ENCODE peak calls at places on chromosomes 6 and 20, in eight cellular contexts. G, D, J, K, Z, B, O and W are unnamed samples.

GRCh38 chr6:45967363-45967762 is 48.3 kb downstream of the CLIC5 start:
- DNase-seq in G (no peak), D (no peak), J (no peak), K (no peak), Z (no peak), B (no peak), O (no peak), W (no peak)

GRCh38 chr6:14804444-14805210 is 441.2 kb upstream of the JARID2 start:
- DNase-seq in G (no peak), D (no peak), J (peak; percentile 36), K (peak; percentile 86), Z (peak; percentile 50), B (peak; percentile 45), O (peak; percentile 93), W (peak; percentile 43)

GRCh38 chr20:49811825-49812462 is 684 bp upstream of the SLC9A8 start:
- DNase-seq in G (peak; percentile 78), D (no peak), J (no peak), K (peak; percentile 63), Z (no peak), B (peak; percentile 43), O (no peak), W (no peak)

GRCh38 chr20:33392016-33392415 is 9.3 kb downstream of the CDK5RAP1 start:
- DNase-seq in G (no peak), D (no peak), J (no peak), K (peak; percentile 55), Z (no peak), B (no peak), O (no peak), W (no peak)

GRCh38 chr6:20892365-20892764 is 358.1 kb downstream of the CDKAL1 start:
- DNase-seq in G (no peak), D (no peak), J (no peak), K (no peak), Z (no peak), B (no peak), O (no peak), W (no peak)

GRCh38 chr6:70633870-70634269 is 33.8 kb upstream of the SMAP1 start:
- DNase-seq in G (no peak), D (no peak), J (no peak), K (no peak), Z (no peak), B (no peak), O (no peak), W (no peak)

GRCh38 chr6:134822920-134823430 is 126.9 kb downstream of the ALDH8A1 start:
- DNase-seq in G (peak; percentile 81), D (no peak), J (peak; percentile 29), K (peak; percentile 90), Z (peak; percentile 27), B (peak; percentile 48), O (peak; percentile 69), W (peak; percentile 59)

GRCh38 chr6:116779569-116780164 is 14.1 kb upstream of the FAM162B start:
- DNase-seq in G (peak; percentile 27), D (no peak), J (no peak), K (peak; percentile 36), Z (no peak), B (peak; percentile 20), O (no peak), W (no peak)

GRCh38 chr6:10720229-10720959 is 2.5 kb upstream of the TMEM14C start:
- DNase-seq in G (no peak), D (peak; percentile 38), J (peak; percentile 26), K (peak; percentile 17), Z (no peak), B (peak; percentile 36), O (no peak), W (no peak)

GRCh38 chr6:21665436-21666199 is 72.1 kb downstream of the SOX4 start:
- DNase-seq in G (no peak), D (no peak), J (no peak), K (no peak), Z (no peak), B (no peak), O (no peak), W (no peak)

GRCh38 chr6:166460473-166461437 is 78.0 kb upstream of the MPC1 start:
- DNase-seq in G (peak; percentile 22), D (no peak), J (no peak), K (peak; percentile 8), Z (no peak), B (no peak), O (no peak), W (no peak)

GRCh38 chr6:87697581-87698552 is 4.2 kb downstream of the AKIRIN2 start:
- DNase-seq in G (no peak), D (no peak), J (no peak), K (peak; percentile 91), Z (no peak), B (peak; percentile 43), O (peak; percentile 70), W (no peak)

GRCh38 chr6:161226005-161226964 is 47.6 kb downstream of the AGPAT4 start:
- DNase-seq in G (no peak), D (peak; percentile 16), J (no peak), K (no peak), Z (no peak), B (no peak), O (no peak), W (no peak)

GRCh38 chr20:39762716-39763115 is 800.6 kb downstream of the DHX35 start:
- DNase-seq in G (no peak), D (no peak), J (no peak), K (no peak), Z (no peak), B (no peak), O (no peak), W (no peak)

GRCh38 chr6:111154981-111155380 is 67.7 kb downstream of the SLC16A10 start:
- DNase-seq in G (no peak), D (no peak), J (no peak), K (no peak), Z (no peak), B (no peak), O (no peak), W (no peak)

GRCh38 chr20:53917145-53918009 is 153.0 kb downstream of the BCAS1 start:
- DNase-seq in G (no peak), D (no peak), J (peak; percentile 23), K (no peak), Z (no peak), B (no peak), O (no peak), W (peak; percentile 90)